ENCODE peak calls at places on chromosomes 2 and 18, in nine cellular contexts. I, A, J, W, U, S, C, G and L are unnamed samples.
A peak's percentile ranks its signal among the peaks of the same experiment; 100 is the strongest.

GRCh38 chr2:181041661-181042060 is 61.3 kb downstream of the UBE2E3 start:
- DNase-seq in I (peak; percentile 55), A (no peak), J (no peak), W (no peak), U (no peak), S (no peak), C (no peak), G (no peak), L (no peak)

GRCh38 chr2:143955416-143956075 is 564.4 kb downstream of the ZEB2 start:
- DNase-seq in I (no peak), A (no peak), J (no peak), W (no peak), U (no peak), S (peak; percentile 30), C (no peak), G (no peak), L (no peak)

GRCh38 chr2:162125138-162125537 is 26.9 kb downstream of the GCG start:
- DNase-seq in I (no peak), A (no peak), J (no peak), W (no peak), U (no peak), S (no peak), C (no peak), G (no peak), L (no peak)

GRCh38 chr18:70553961-70554325 is 265.1 kb downstream of the SOCS6 start:
- DNase-seq in I (no peak), A (no peak), J (no peak), W (no peak), U (no peak), S (no peak), C (no peak), G (no peak), L (no peak)

GRCh38 chr18:43514747-43515146 is 237.5 kb upstream of the SYT4 start:
- DNase-seq in I (no peak), A (no peak), J (no peak), W (no peak), U (no peak), S (no peak), C (no peak), G (peak; percentile 34), L (no peak)

GRCh38 chr2:63051795-63052333 is 1.2 kb downstream of the OTX1 start:
- DNase-seq in I (no peak), A (no peak), J (no peak), W (no peak), U (peak; percentile 79), S (no peak), C (peak; percentile 43), G (no peak), L (no peak)

GRCh38 chr2:90207454-90208058 is 1516.1 kb downstream of the RPIA start:
- DNase-seq in I (peak; percentile 0), A (no peak), J (no peak), W (no peak), U (no peak), S (no peak), C (peak; percentile 14), G (peak; percentile 45), L (no peak)

GRCh38 chr2:109284816-109285215 is 155.8 kb downstream of the SH3RF3 start:
- DNase-seq in I (no peak), A (no peak), J (no peak), W (no peak), U (no peak), S (peak; percentile 32), C (no peak), G (peak; percentile 63), L (no peak)

GRCh38 chr2:218284106-218284811 is 8.0 kb downstream of the TMBIM1 start:
- DNase-seq in I (peak; percentile 84), A (no peak), J (no peak), W (no peak), U (no peak), S (peak; percentile 74), C (no peak), G (no peak), L (no peak)

GRCh38 chr2:45289018-45289417 is 279.8 kb upstream of the SIX2 start:
- DNase-seq in I (no peak), A (no peak), J (no peak), W (no peak), U (no peak), S (no peak), C (no peak), G (no peak), L (no peak)

GRCh38 chr2:186575302-186575701 is 14.6 kb upstream of the ITGAV start:
- DNase-seq in I (no peak), A (peak; percentile 61), J (no peak), W (no peak), U (no peak), S (peak; percentile 99), C (no peak), G (peak; percentile 87), L (no peak)

GRCh38 chr2:217843353-217843752 is 159.4 kb downstream of the TNS1 start:
- DNase-seq in I (no peak), A (no peak), J (no peak), W (no peak), U (no peak), S (no peak), C (no peak), G (no peak), L (no peak)

GRCh38 chr2:118817469-118817868 is 30.0 kb downstream of the EN1 start:
- DNase-seq in I (no peak), A (no peak), J (no peak), W (no peak), U (no peak), S (no peak), C (no peak), G (no peak), L (no peak)

GRCh38 chr2:186503827-186504606 is 18.0 kb downstream of the ZC3H15 start:
- DNase-seq in I (peak; percentile 24), A (no peak), J (no peak), W (no peak), U (no peak), S (peak; percentile 44), C (no peak), G (peak; percentile 72), L (no peak)

GRCh38 chr2:127220102-127220806 is at the start of gene CYP27C1:
- DNase-seq in I (no peak), A (no peak), J (no peak), W (no peak), U (no peak), S (peak; percentile 17), C (peak; percentile 58), G (peak; percentile 45), L (no peak)

GRCh38 chr2:8697190-8697589 is 15.3 kb downstream of the ID2 start:
- DNase-seq in I (no peak), A (no peak), J (no peak), W (no peak), U (no peak), S (no peak), C (no peak), G (no peak), L (no peak)

GRCh38 chr2:23478933-23479683 is 94.1 kb downstream of the KLHL29 start:
- DNase-seq in I (no peak), A (no peak), J (no peak), W (no peak), U (peak; percentile 71), S (no peak), C (no peak), G (no peak), L (no peak)

GRCh38 chr18:8792688-8793316 is 87.4 kb downstream of the MTCL1 start:
- DNase-seq in I (no peak), A (no peak), J (no peak), W (no peak), U (no peak), S (no peak), C (no peak), G (no peak), L (no peak)

GRCh38 chr2:8893474-8893873 is 56.1 kb upstream of the KIDINS220 start:
- DNase-seq in I (no peak), A (no peak), J (no peak), W (no peak), U (no peak), S (no peak), C (no peak), G (no peak), L (no peak)

GRCh38 chr18:35435420-35435819 is 58.3 kb upstream of the ZNF396 start:
- DNase-seq in I (no peak), A (no peak), J (no peak), W (no peak), U (no peak), S (no peak), C (no peak), G (no peak), L (no peak)

GRCh38 chr18:58354051-58354450 is 274.8 kb downstream of the ALPK2 start:
- DNase-seq in I (no peak), A (no peak), J (no peak), W (no peak), U (no peak), S (no peak), C (no peak), G (no peak), L (no peak)